ENCODE peak calls at places on chromosomes 5 and 9, in seven cellular contexts. X, E, I, B, N, R and Z are unnamed samples.

GRCh38 chr9:121225240-121225639 is 23.6 kb upstream of the RAB14 start:
- DNase-seq in X (no peak), E (no peak), I (no peak), B (no peak), N (no peak), R (no peak), Z (no peak)

GRCh38 chr5:51181495-51181894 is 201.8 kb upstream of the ISL1 start:
- DNase-seq in X (no peak), E (no peak), I (no peak), B (no peak), N (no peak), R (no peak), Z (no peak)

GRCh38 chr5:120552638-120553037 is 88.5 kb downstream of the PRR16 start:
- DNase-seq in X (no peak), E (no peak), I (no peak), B (no peak), N (no peak), R (no peak), Z (no peak)

GRCh38 chr5:38557309-38557710 is 864 bp upstream of the LIFR start:
- DNase-seq in X (no peak), E (no peak), I (no peak), B (no peak), N (no peak), R (no peak), Z (no peak)

GRCh38 chr9:81372628-81373191 is 316.6 kb downstream of the TLE1 start:
- DNase-seq in X (no peak), E (peak), I (no peak), B (no peak), N (no peak), R (no peak), Z (no peak)

GRCh38 chr9:136055715-136056545 is 39.2 kb downstream of the NACC2 start:
- DNase-seq in X (no peak), E (no peak), I (no peak), B (no peak), N (no peak), R (no peak), Z (no peak)

GRCh38 chr5:40356248-40356647 is 323.5 kb upstream of the PTGER4 start:
- DNase-seq in X (no peak), E (no peak), I (no peak), B (no peak), N (no peak), R (no peak), Z (no peak)

GRCh38 chr9:86040281-86041155 is 58.8 kb downstream of the GOLM1 start:
- DNase-seq in X (no peak), E (no peak), I (no peak), B (no peak), N (no peak), R (no peak), Z (no peak)

GRCh38 chr9:97956365-97956764 is 18.4 kb upstream of the HEMGN start:
- DNase-seq in X (no peak), E (no peak), I (no peak), B (no peak), N (no peak), R (no peak), Z (no peak)

GRCh38 chr5:16983022-16983639 is 47.0 kb upstream of the MYO10 start:
- DNase-seq in X (no peak), E (peak), I (no peak), B (no peak), N (no peak), R (no peak), Z (no peak)

GRCh38 chr9:124286292-124286931 is 28.7 kb downstream of the NEK6 start:
- DNase-seq in X (peak), E (peak), I (peak), B (peak), N (peak), R (peak), Z (no peak)

GRCh38 chr5:166649656-166650055 is 1641.8 kb upstream of the WWC1 start:
- DNase-seq in X (no peak), E (no peak), I (no peak), B (no peak), N (no peak), R (no peak), Z (no peak)

GRCh38 chr9:78866228-78867132 is 569.6 kb downstream of the PSAT1 start:
- DNase-seq in X (no peak), E (peak), I (peak), B (peak), N (no peak), R (no peak), Z (no peak)

GRCh38 chr9:120869726-120870125 is 7.3 kb downstream of the PHF19 start:
- DNase-seq in X (no peak), E (no peak), I (no peak), B (no peak), N (peak), R (no peak), Z (no peak)

GRCh38 chr5:39466804-39467203 is 42.0 kb upstream of the DAB2 start:
- DNase-seq in X (no peak), E (no peak), I (no peak), B (no peak), N (no peak), R (no peak), Z (no peak)